ENCODE peak calls at places on chromosomes 5 and 9, in five cellular contexts. One of them, this sample, is unnamed. For H3K9me3, the result is how much of the 10 kb centered on the place peaks cover.

GRCh38 chr9:5851445-5851844 is 18.5 kb upstream of the ERMP1 start:
- DNase-seq in sigmoid colon: no peak
- DNase-seq in endodermal cell: no peak
- DNase-seq in CD8-positive, alpha-beta T cell: no peak
- DNase-seq in heart right ventricle: no peak
- DNase-seq in this sample: no peak

GRCh38 chr9:92278117-92278516 is 15.4 kb downstream of the IARS1 start:
- DNase-seq in CD8-positive, alpha-beta T cell: no peak
- DNase-seq in endodermal cell: no peak
- DNase-seq in sigmoid colon: no peak
- DNase-seq in heart right ventricle: no peak
- DNase-seq in this sample: no peak

GRCh38 chr5:174618589-174618988 is 105.8 kb upstream of the MSX2 start:
- DNase-seq in sigmoid colon: no peak
- DNase-seq in endodermal cell: peak
- DNase-seq in CD8-positive, alpha-beta T cell: no peak
- DNase-seq in heart right ventricle: no peak
- DNase-seq in this sample: no peak

GRCh38 chr5:86861514-86861913 is 243.8 kb downstream of the COX7C start:
- DNase-seq in sigmoid colon: no peak
- DNase-seq in CD8-positive, alpha-beta T cell: no peak
- DNase-seq in heart right ventricle: no peak
- DNase-seq in endodermal cell: no peak
- DNase-seq in this sample: no peak

GRCh38 chr9:108838017-108838416 is 17.8 kb downstream of the ACTL7B start:
- DNase-seq in endodermal cell: no peak
- DNase-seq in heart right ventricle: no peak
- DNase-seq in sigmoid colon: no peak
- DNase-seq in CD8-positive, alpha-beta T cell: no peak
- DNase-seq in this sample: no peak

GRCh38 chr9:21592063-21592338 is 109.9 kb upstream of the IFNE start:
- DNase-seq in heart right ventricle: no peak
- DNase-seq in sigmoid colon: no peak
- DNase-seq in endodermal cell: no peak
- DNase-seq in CD8-positive, alpha-beta T cell: no peak
- DNase-seq in this sample: no peak

GRCh38 chr9:136472640-136473353 is 10.0 kb downstream of the SEC16A start:
- DNase-seq in heart right ventricle: no peak
- DNase-seq in CD8-positive, alpha-beta T cell: no peak
- DNase-seq in endodermal cell: no peak
- DNase-seq in sigmoid colon: no peak
- DNase-seq in this sample: no peak

GRCh38 chr5:149771216-149771973 is 41.3 kb downstream of the PPARGC1B start:
- DNase-seq in heart right ventricle: no peak
- DNase-seq in CD8-positive, alpha-beta T cell: no peak
- DNase-seq in sigmoid colon: no peak
- DNase-seq in endodermal cell: no peak
- DNase-seq in this sample: no peak

GRCh38 chr5:52708463-52708862 is 79.3 kb upstream of the ITGA1 start:
- DNase-seq in sigmoid colon: no peak
- DNase-seq in heart right ventricle: no peak
- DNase-seq in endodermal cell: no peak
- DNase-seq in CD8-positive, alpha-beta T cell: no peak
- DNase-seq in this sample: no peak

GRCh38 chr5:153094333-153094732 is 396.1 kb upstream of the GRIA1 start:
- DNase-seq in endodermal cell: no peak
- DNase-seq in CD8-positive, alpha-beta T cell: no peak
- DNase-seq in heart right ventricle: no peak
- DNase-seq in sigmoid colon: no peak
- DNase-seq in this sample: no peak

GRCh38 chr5:150081541-150082283 is 4.6 kb downstream of the CSF1R start:
- DNase-seq in CD8-positive, alpha-beta T cell: no peak
- DNase-seq in endodermal cell: peak
- DNase-seq in heart right ventricle: peak
- DNase-seq in sigmoid colon: peak
- DNase-seq in this sample: no peak

GRCh38 chr9:75967556-75967955 is 77.1 kb downstream of the PCSK5 start:
- DNase-seq in CD8-positive, alpha-beta T cell: no peak
- DNase-seq in sigmoid colon: no peak
- DNase-seq in endodermal cell: no peak
- DNase-seq in heart right ventricle: no peak
- DNase-seq in this sample: no peak

DNA sequence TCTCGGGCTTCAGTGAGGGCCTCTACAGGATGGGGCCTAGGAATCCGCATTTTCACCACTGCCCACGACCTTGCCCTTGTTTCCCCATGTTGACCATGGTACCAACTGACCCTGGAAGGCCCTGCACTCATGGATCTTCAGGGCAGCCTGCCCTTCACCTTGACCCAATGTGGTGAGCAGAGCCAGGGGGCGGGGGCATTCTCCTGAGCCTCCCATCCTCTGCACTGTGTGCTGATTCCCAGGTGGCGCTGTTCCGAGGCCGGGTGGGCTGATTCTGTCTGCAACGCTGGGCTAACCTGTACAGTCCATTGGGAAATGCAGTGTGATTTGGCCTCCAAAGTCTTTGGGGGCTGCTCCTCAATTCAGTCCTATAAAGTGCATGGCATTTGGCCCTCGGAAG is 68.7 kb downstream of the SHB start:
- DNase-seq in heart right ventricle: no peak
- DNase-seq in CD8-positive, alpha-beta T cell: no peak
- DNase-seq in endodermal cell: peak
- DNase-seq in sigmoid colon: no peak
- DNase-seq in this sample: no peak
- TF ChIP-seq CTCF in heart right ventricle: no peak
- TF ChIP-seq CTCF in CD8-positive, alpha-beta T cell: no peak
- TF ChIP-seq CTCF in endodermal cell: peak
- TF ChIP-seq CTCF in sigmoid colon: no peak
- TF ChIP-seq CTCF in this sample: no peak

DNA sequence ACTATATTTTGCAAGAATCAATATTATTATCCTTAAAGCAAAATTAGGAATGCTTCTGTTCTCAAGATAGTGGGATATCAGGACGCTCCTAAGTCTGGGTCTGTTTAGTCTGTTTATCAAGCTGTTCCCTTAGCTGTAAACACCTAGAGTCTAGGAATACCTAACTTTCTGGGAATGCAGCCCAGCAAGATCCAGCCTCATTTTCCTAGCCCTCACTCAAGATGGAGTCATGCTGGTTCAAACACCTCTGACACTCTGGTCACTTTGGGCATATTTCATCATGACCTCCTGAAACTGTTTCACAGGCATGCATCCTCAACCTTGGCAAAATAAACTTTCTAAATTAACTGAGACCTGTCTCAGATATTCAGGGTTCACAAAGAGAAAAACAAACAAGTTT is 14.4 kb upstream of the MRPS30 start:
- DNase-seq in sigmoid colon: no peak
- DNase-seq in endodermal cell: no peak
- DNase-seq in CD8-positive, alpha-beta T cell: no peak
- DNase-seq in heart right ventricle: no peak
- DNase-seq in this sample: no peak
- H3K9me3 ChIP-seq in sigmoid colon: under half
- H3K9me3 ChIP-seq in endodermal cell: half or more
- H3K9me3 ChIP-seq in CD8-positive, alpha-beta T cell: under half
- H3K9me3 ChIP-seq in heart right ventricle: under half
- H3K9me3 ChIP-seq in this sample: under half

GRCh38 chr5:68953151-68953884 is 140.5 kb upstream of the SLC30A5 start:
- DNase-seq in endodermal cell: no peak
- DNase-seq in sigmoid colon: no peak
- DNase-seq in CD8-positive, alpha-beta T cell: no peak
- DNase-seq in heart right ventricle: no peak
- DNase-seq in this sample: no peak

GRCh38 chr5:68958428-68958827 is 135.4 kb upstream of the SLC30A5 start:
- DNase-seq in sigmoid colon: no peak
- DNase-seq in CD8-positive, alpha-beta T cell: no peak
- DNase-seq in heart right ventricle: no peak
- DNase-seq in endodermal cell: no peak
- DNase-seq in this sample: no peak

GRCh38 chr5:68953885-68954617 is 139.8 kb upstream of the SLC30A5 start:
- DNase-seq in sigmoid colon: no peak
- DNase-seq in CD8-positive, alpha-beta T cell: no peak
- DNase-seq in heart right ventricle: no peak
- DNase-seq in endodermal cell: no peak
- DNase-seq in this sample: no peak

GRCh38 chr5:68957591-68957990 is 136.2 kb upstream of the SLC30A5 start:
- DNase-seq in CD8-positive, alpha-beta T cell: no peak
- DNase-seq in heart right ventricle: no peak
- DNase-seq in endodermal cell: no peak
- DNase-seq in sigmoid colon: no peak
- DNase-seq in this sample: no peak

GRCh38 chr5:68954618-68954910 is 139.2 kb upstream of the SLC30A5 start:
- DNase-seq in endodermal cell: no peak
- DNase-seq in heart right ventricle: no peak
- DNase-seq in CD8-positive, alpha-beta T cell: no peak
- DNase-seq in sigmoid colon: no peak
- DNase-seq in this sample: no peak
- H3K27ac ChIP-seq in endodermal cell: no peak
- H3K27ac ChIP-seq in heart right ventricle: no peak
- H3K27ac ChIP-seq in CD8-positive, alpha-beta T cell: no peak
- H3K27ac ChIP-seq in sigmoid colon: no peak
- H3K27ac ChIP-seq in this sample: no peak

DNA sequence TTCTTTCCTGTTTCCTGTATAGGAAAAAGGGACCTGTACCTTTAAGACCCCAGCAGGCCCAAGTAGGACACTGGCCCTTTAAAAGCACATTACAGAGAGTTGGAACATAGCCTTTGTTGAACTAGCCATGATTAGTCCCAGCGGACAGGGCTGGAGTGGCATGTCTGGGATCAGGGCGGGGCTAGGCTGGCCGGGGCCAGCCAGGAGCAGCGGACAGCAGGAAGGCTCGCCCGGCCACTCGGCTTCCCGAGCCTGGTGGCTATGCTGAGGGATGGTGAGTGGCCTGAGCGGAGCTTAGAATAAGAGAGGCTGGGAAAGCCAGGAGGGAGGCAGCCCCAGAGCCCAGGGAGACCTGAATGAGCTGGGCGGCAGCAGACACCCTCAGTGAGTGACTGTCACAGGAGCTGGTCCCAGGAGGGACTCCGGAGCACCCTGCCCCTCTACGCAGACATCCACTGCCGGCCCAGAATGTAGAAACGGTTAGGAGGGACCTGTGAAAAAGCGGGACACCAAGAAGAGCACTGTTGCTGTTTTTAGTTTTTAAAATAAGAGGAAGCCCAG is 92.1 kb downstream of the DAB2IP start:
- DNase-seq in CD8-positive, alpha-beta T cell: no peak
- DNase-seq in endodermal cell: peak
- DNase-seq in sigmoid colon: peak
- DNase-seq in heart right ventricle: peak
- DNase-seq in this sample: peak
- TF ChIP-seq CTCF in CD8-positive, alpha-beta T cell: no peak
- TF ChIP-seq CTCF in endodermal cell: no peak
- TF ChIP-seq CTCF in sigmoid colon: no peak
- TF ChIP-seq CTCF in heart right ventricle: peak
- TF ChIP-seq CTCF in this sample: peak

This sample was measured in AG04450.